ENCODE peak calls at places on chromosomes 7 and 10, in ten cellular contexts. Z is brain microvascular endothelial cell, R is H7, V is Caco-2, B is AG04450, W is aorta, E is AG09309, M is cardiac fibroblast, F is kidney epithelial cell, U is stomach. I is an unnamed sample.

GRCh38 chr7:92888-93672 is 99.3 kb upstream of the FAM20C start:
- DNase-seq in V (no peak), B (no peak), E (no peak), W (no peak), F (no peak), M (no peak), U (no peak), Z (no peak), R (peak), I (no peak)

GRCh38 chr10:132385721-132386418 is 11.1 kb upstream of the PWWP2B start:
- DNase-seq in E (no peak), M (no peak), B (no peak), V (no peak), F (no peak), W (peak), R (peak), U (no peak), Z (no peak), I (no peak)

GRCh38 chr7:15309891-15310290 is 251.9 kb downstream of the AGMO start:
- DNase-seq in F (no peak), Z (peak), E (no peak), M (peak), U (no peak), R (no peak), V (no peak), W (no peak), B (no peak), I (no peak)

GRCh38 chr10:33107953-33108352 is 149.9 kb upstream of the ITGB1 start:
- DNase-seq in E (no peak), U (no peak), V (no peak), F (no peak), Z (no peak), M (no peak), R (no peak), B (no peak), W (no peak), I (no peak)

GRCh38 chr7:42794673-42795072 is 117.2 kb downstream of the C7orf25 start:
- DNase-seq in V (no peak), U (no peak), E (no peak), W (no peak), M (no peak), Z (no peak), R (no peak), F (no peak), B (no peak), I (no peak)

GRCh38 chr10:122261584-122261983 is 9.5 kb upstream of the BTBD16 start:
- DNase-seq in R (no peak), M (no peak), Z (no peak), V (no peak), U (no peak), B (no peak), W (no peak), F (no peak), E (no peak), I (no peak)

GRCh38 chr10:73232887-73233286 is 14.2 kb downstream of the DNAJC9 start:
- DNase-seq in Z (no peak), B (no peak), U (no peak), F (no peak), M (no peak), R (peak), V (peak), E (no peak), W (no peak), I (no peak)

GRCh38 chr10:95284807-95285206 is 6.0 kb downstream of the PDLIM1 start:
- DNase-seq in E (no peak), W (no peak), B (no peak), V (no peak), U (no peak), M (no peak), F (no peak), Z (no peak), R (no peak), I (no peak)

GRCh38 chr10:117145019-117145418 is 6.9 kb upstream of the VAX1 start:
- DNase-seq in F (no peak), E (no peak), V (no peak), M (no peak), R (no peak), W (no peak), U (no peak), Z (no peak), B (no peak), I (no peak)

GRCh38 chr7:70093496-70093895 is 495.2 kb downstream of the AUTS2 start:
- DNase-seq in W (no peak), B (no peak), F (peak), M (no peak), E (no peak), U (no peak), R (no peak), Z (no peak), V (no peak), I (no peak)

GRCh38 chr7:66641526-66641871 is 12.8 kb downstream of the KCTD7 start:
- DNase-seq in E (no peak), F (no peak), V (no peak), B (no peak), M (no peak), U (no peak), W (no peak), Z (no peak), R (no peak), I (no peak)

GRCh38 chr7:150717821-150718420 is 1.5 kb downstream of the GIMAP1 start:
- DNase-seq in U (no peak), M (no peak), V (no peak), Z (no peak), R (no peak), W (no peak), E (no peak), F (no peak), B (no peak), I (no peak)

GRCh38 chr7:81816312-81816711 is 46.5 kb upstream of the HGF start:
- DNase-seq in W (no peak), B (no peak), F (no peak), U (no peak), Z (no peak), M (no peak), R (no peak), E (no peak), V (no peak), I (no peak)

DNA sequence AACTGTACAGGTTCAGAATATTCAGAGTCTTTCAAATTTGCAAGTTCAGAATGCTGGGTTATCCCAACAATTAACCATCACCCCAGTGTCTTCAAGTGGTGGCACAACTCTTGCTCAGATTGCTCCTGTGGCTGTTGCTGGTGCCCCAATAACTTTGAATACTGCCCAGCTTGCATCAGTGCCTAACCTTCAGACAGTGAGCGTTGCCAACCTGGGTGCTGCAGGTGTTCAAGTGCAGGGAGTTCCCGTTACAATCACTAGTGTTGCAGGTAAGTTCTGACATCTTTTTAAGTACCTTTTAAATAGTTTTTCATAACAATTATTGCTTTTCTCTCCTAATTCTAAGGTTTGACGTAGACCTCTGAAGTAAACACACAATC is 2.7 kb downstream of the SP4 start:
- DNase-seq in B (no peak), V (no peak), U (no peak), F (no peak), M (no peak), W (no peak), Z (no peak), R (no peak), E (no peak), I (no peak)
- H3K4me3 ChIP-seq in B (no peak), V (no peak), U (peak), F (no peak), M (no peak), W (no peak), Z (no peak), R (no peak), E (no peak), I (no peak)

GRCh38 chr10:71975087-71975890 is 11.1 kb downstream of the CHST3 start:
- DNase-seq in U (peak), Z (no peak), F (no peak), M (no peak), V (no peak), E (no peak), B (no peak), R (peak), W (peak), I (no peak)

GRCh38 chr10:71973777-71974488 is 9.7 kb downstream of the CHST3 start:
- DNase-seq in B (no peak), U (no peak), F (no peak), W (no peak), R (peak), V (no peak), Z (no peak), M (no peak), E (no peak), I (no peak)

GRCh38 chr10:71978476-71978875 is 14.3 kb downstream of the CHST3 start:
- DNase-seq in R (peak), F (no peak), Z (no peak), M (no peak), U (peak), W (no peak), B (no peak), V (no peak), E (no peak), I (no peak)

GRCh38 chr10:71974489-71975011 is 10.4 kb downstream of the CHST3 start:
- DNase-seq in E (no peak), U (no peak), R (peak), W (peak), V (no peak), F (no peak), B (no peak), Z (peak), M (peak), I (no peak)

DNA sequence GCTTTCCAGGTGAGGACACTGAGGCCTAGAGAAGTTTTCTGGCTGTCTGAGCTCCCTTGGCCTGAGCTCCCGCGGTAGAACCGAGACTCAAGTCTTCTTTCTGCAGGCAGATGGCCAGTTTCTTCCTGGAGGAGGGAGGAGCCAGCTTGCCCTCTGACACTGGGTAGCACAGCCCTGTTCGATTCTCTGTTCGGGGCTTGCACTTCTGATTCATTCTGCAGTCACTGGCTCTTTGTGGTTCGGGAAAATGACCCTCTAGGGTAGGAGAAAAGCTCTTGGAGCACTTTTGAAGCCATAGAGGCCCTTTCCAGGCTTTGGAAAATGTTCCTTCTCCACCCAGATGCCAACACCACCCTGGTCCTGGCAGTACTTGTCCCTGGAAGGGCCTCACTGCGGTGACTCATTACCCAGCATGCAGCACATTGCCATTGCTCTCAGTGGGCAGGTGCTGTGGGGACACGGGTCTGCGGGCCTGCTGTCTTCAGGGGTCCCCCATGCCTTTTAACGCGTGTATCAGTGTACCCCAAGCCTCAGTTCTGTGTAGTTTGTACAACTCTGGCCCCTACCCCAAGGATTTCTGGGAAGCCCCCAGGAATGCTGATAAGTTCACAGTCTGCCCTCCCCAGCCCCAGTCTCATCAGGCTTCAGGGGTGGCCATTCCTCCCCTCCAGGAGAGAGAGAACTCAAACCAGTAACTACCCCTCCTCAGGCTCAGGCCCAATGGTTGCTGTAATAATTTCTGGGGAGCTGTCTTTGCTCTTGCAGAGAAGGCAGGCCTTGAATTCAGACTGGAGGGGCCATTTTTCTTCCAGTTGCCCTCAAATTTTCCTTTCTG is 11.9 kb downstream of the CHST3 start:
- DNase-seq in V (no peak), W (peak), B (no peak), E (no peak), Z (peak), R (peak), M (peak), U (peak), F (no peak), I (no peak)
- H3K4me3 ChIP-seq in V (no peak), W (no peak), B (no peak), E (no peak), Z (no peak), R (no peak), M (no peak), U (no peak), F (no peak), I (peak)

DNA sequence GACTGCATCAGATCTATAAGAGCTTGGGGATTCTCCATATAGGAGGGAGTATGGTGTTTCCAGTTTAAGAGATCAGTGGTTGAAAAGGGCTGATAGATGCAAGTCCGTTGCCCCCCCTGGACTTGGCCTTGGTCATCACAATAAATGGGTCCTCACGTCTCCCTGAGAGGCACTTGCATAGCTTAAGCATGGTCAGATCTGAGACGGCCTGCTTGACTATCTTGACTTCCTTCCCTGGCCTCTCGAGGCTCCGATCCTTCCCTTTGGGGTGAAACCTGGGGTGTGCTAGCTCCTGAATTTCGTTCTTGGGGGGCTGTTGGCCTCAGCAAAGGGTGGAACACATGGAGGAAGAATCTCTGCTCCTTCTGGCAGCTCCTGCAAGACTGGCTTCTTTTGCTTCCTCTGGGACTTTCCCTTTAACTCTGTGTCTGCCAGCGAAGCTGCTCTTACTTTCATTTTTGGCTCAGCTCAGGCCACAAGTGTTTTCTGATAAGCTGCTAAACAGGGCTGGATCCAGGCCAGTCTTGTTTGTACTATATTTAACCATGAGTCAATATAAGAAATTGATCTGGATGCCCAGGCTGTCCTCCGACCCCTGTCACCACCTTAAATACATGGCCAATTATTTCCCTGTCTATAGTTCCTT is 11.2 kb upstream of the ZNF485 start:
- DNase-seq in W (no peak), Z (peak), F (no peak), U (peak), B (no peak), V (no peak), M (peak), R (no peak), E (no peak), I (peak)
- H3K4me3 ChIP-seq in W (no peak), Z (peak), F (no peak), U (peak), B (peak), V (no peak), M (no peak), R (no peak), E (no peak), I (peak)

GRCh38 chr10:42975558-42976352 is 101.1 kb upstream of the RET start:
- DNase-seq in B (no peak), F (no peak), E (no peak), R (peak), U (peak), Z (no peak), W (peak), M (no peak), V (peak), I (no peak)

GRCh38 chr10:42976353-42977031 is 100.4 kb upstream of the RET start:
- DNase-seq in W (peak), M (no peak), U (peak), R (no peak), B (no peak), Z (no peak), F (no peak), V (no peak), E (no peak), I (no peak)

GRCh38 chr10:42974693-42975002 is 102.2 kb upstream of the RET start:
- DNase-seq in U (no peak), B (no peak), V (no peak), E (no peak), M (no peak), F (no peak), W (peak), Z (no peak), R (no peak), I (no peak)

GRCh38 chr10:42973870-42974692 is 102.8 kb upstream of the RET start:
- DNase-seq in B (no peak), F (no peak), U (no peak), V (no peak), R (peak), M (no peak), W (no peak), E (no peak), Z (no peak), I (no peak)

GRCh38 chr10:42975005-42975493 is 101.8 kb upstream of the RET start:
- DNase-seq in W (peak), M (no peak), U (peak), B (no peak), Z (no peak), E (no peak), R (peak), F (no peak), V (no peak), I (no peak)
- H3K4me3 ChIP-seq in W (no peak), M (no peak), U (no peak), B (no peak), Z (no peak), E (no peak), R (no peak), F (no peak), V (no peak), I (no peak)

GRCh38 chr10:5449823-5450222 is 37.5 kb downstream of the NET1 start:
- DNase-seq in M (peak), V (peak), U (no peak), B (peak), R (no peak), Z (peak), F (no peak), W (no peak), E (no peak), I (no peak)
- H3K4me3 ChIP-seq in M (no peak), V (peak), U (peak), B (peak), R (no peak), Z (peak), F (peak), W (peak), E (peak), I (peak)

GRCh38 chr10:9682812-9683211 is 1334.9 kb upstream of the CELF2 start:
- DNase-seq in U (no peak), F (no peak), R (no peak), B (no peak), W (no peak), M (no peak), E (no peak), V (no peak), Z (no peak), I (no peak)

GRCh38 chr10:9685596-9685995 is 1332.1 kb upstream of the CELF2 start:
- DNase-seq in E (no peak), W (no peak), U (no peak), Z (no peak), B (no peak), M (no peak), R (no peak), F (no peak), V (no peak), I (no peak)

GRCh38 chr10:9684186-9684585 is 1333.5 kb upstream of the CELF2 start:
- DNase-seq in M (no peak), R (no peak), B (no peak), V (no peak), W (no peak), F (no peak), E (no peak), U (no peak), Z (no peak), I (no peak)

DNA sequence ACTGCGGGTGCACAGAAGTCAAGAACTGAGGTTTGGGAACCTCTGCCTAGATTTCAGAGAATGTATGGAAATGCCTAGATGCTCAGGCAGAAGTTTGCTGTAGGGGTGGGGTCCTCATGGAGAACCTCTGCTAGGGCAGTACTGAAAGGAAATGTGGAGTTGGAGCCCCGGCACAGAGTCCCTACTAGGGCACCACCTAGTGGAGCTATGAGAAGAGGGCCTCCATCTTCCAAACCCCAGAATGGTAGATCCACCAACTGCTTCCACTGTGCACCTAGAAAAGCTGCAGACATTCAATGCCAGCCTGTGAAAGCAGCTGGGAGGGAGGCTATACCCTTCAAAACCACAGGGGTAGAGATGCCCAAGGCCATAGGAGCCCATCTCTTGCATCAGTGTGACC is 1336.0 kb upstream of the CELF2 start:
- DNase-seq in E (no peak), W (no peak), B (no peak), U (no peak), V (no peak), F (no peak), Z (no peak), M (no peak), R (no peak), I (no peak)
- H3K4me3 ChIP-seq in E (no peak), W (no peak), B (no peak), U (no peak), V (no peak), F (no peak), Z (no peak), M (no peak), R (no peak), I (no peak)

I was measured in esophagus muscularis mucosa.